ENCODE peak calls at places on chromosomes 5 and 9, in eight cellular contexts. Q is right lobe of liver; Z is sigmoid colon; R is right cardiac atrium; A is mammary epithelial cell; F is aorta; G is naive thymus-derived CD4-positive, alpha-beta T cell; S is CD4-positive, alpha-beta memory T cell. X is an unnamed sample.
A peak's percentile ranks its signal among the peaks of the same experiment; 100 is the strongest.

GRCh38 chr9:7320139-7320538 is 479.4 kb downstream of the DMAC1 start:
- DNase-seq in Q (no peak), Z (no peak), R (no peak), A (peak; percentile 91), F (no peak), G (no peak), S (no peak), X (no peak)

GRCh38 chr5:685262-686171 is 7.6 kb downstream of the TPPP start:
- DNase-seq in Q (no peak), Z (peak; percentile 55), R (peak; percentile 39), A (no peak), F (peak; percentile 62), G (no peak), S (peak; percentile 33), X (peak; percentile 61)

GRCh38 chr9:22120595-22120994 is 111.5 kb upstream of the CDKN2B start:
- DNase-seq in Q (no peak), Z (no peak), R (no peak), A (no peak), F (no peak), G (no peak), S (no peak), X (no peak)

GRCh38 chr5:142977363-142978051 is 207.3 kb downstream of the ARHGAP26 start:
- DNase-seq in Q (no peak), Z (no peak), R (peak; percentile 34), A (peak; percentile 91), F (no peak), G (no peak), S (peak; percentile 82), X (no peak)

GRCh38 chr5:171415115-171415730 is 4.2 kb upstream of the FGF18 start:
- DNase-seq in Q (no peak), Z (no peak), R (no peak), A (no peak), F (no peak), G (no peak), S (no peak), X (no peak)

GRCh38 chr9:89553451-89554020 is 51.3 kb upstream of the GADD45G start:
- DNase-seq in Q (peak; percentile 32), Z (no peak), R (no peak), A (no peak), F (no peak), G (no peak), S (no peak), X (no peak)

GRCh38 chr5:72355706-72356299 is 35.6 kb downstream of the PTCD2 start:
- DNase-seq in Q (no peak), Z (no peak), R (peak; percentile 67), A (peak; percentile 21), F (no peak), G (no peak), S (no peak), X (no peak)

GRCh38 chr5:138360941-138361452 is 8.5 kb downstream of the KDM3B start:
- DNase-seq in Q (no peak), Z (no peak), R (no peak), A (no peak), F (no peak), G (no peak), S (no peak), X (no peak)

GRCh38 chr5:16490911-16491310 is 25.3 kb upstream of the ZNF622 start:
- DNase-seq in Q (no peak), Z (no peak), R (no peak), A (no peak), F (no peak), G (no peak), S (no peak), X (no peak)

GRCh38 chr9:101469026-101469425 is 33.5 kb upstream of the ALDOB start:
- DNase-seq in Q (no peak), Z (no peak), R (no peak), A (no peak), F (no peak), G (no peak), S (no peak), X (no peak)

GRCh38 chr5:126972062-126972895 is 58.1 kb downstream of the MARCHF3 start:
- DNase-seq in Q (no peak), Z (no peak), R (no peak), A (peak; percentile 3), F (no peak), G (peak; percentile 32), S (peak; percentile 39), X (no peak)

GRCh38 chr9:107351382-107352045 is 68.4 kb downstream of the RAD23B start:
- DNase-seq in Q (no peak), Z (no peak), R (no peak), A (peak; percentile 77), F (no peak), G (no peak), S (no peak), X (no peak)

GRCh38 chr9:130993303-130994030 is 15.5 kb upstream of the LAMC3 start:
- DNase-seq in Q (no peak), Z (no peak), R (no peak), A (no peak), F (no peak), G (no peak), S (no peak), X (no peak)

GRCh38 chr5:155728146-155728856 is 598.7 kb upstream of the SGCD start:
- DNase-seq in Q (peak; percentile 73), Z (peak; percentile 70), R (peak; percentile 83), A (peak; percentile 34), F (peak; percentile 82), G (no peak), S (peak; percentile 33), X (peak; percentile 72)

GRCh38 chr5:6581559-6582426 is 51.1 kb downstream of the NSUN2 start:
- DNase-seq in Q (no peak), Z (no peak), R (peak; percentile 20), A (no peak), F (no peak), G (no peak), S (no peak), X (no peak)

GRCh38 chr9:132012704-132013345 is 66.8 kb downstream of the MED27 start:
- DNase-seq in Q (no peak), Z (no peak), R (no peak), A (no peak), F (no peak), G (no peak), S (no peak), X (no peak)
- H3K27ac ChIP-seq in Q (no peak overlapping the region), Z (no peak overlapping the region), R (no peak overlapping the region), A (no peak overlapping the region), F (no peak overlapping the region), G (no peak overlapping the region), S (no peak overlapping the region), X (no peak overlapping the region)

DNA sequence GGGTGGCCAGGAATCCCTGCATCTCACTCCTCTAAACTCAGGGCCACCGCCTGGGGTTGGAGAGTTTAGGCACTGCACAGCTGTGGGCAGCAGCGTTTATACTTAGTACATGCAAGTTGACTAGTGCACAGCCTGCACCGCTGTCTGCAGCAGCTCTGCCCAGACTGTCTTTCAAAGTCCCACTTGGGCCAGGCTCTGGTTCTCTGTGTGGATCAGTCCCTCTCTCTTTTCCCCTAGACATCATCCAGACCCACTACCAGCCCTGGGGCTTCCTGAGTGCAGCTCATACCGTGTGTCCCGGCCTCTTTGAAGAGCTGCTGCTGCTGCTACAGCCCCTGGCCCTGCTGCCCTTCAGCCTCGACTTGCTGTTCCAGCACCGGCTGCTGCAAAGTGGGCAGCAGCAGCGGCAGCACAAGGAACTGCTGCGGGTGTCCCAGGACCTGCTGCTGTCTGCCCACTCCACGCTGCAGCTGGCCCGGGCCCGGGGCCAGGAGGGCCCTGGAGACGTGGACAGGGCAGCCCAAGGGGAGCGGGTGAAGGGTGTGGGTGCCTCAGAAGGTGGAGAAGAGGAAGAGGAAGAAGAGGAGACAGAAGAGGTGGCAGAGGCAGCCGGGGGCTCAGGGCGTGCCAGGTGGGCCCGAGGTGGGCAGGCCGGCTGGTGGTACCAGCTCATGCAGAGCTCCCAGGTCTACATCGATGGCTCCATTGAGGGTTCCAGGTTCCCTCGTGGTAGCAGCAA is 45.1 kb upstream of the TESK1 start:
- DNase-seq in Q (no peak), Z (no peak), R (no peak), A (no peak), F (no peak), G (no peak), S (no peak), X (no peak)
- H3K4me1 ChIP-seq in Q (no peaks in the 10 kb centered on the region), Z (peaks cover 36% of the 10 kb centered on the region), R (peaks cover 12% of the 10 kb centered on the region), A (no peaks in the 10 kb centered on the region), F (peaks cover 2% of the 10 kb centered on the region), G (no peaks in the 10 kb centered on the region), S (no peaks in the 10 kb centered on the region), X (peaks cover 20% of the 10 kb centered on the region)

GRCh38 chr9:133122935-133123611 is 2.0 kb upstream of the RALGDS start:
- DNase-seq in Q (no peak), Z (peak; percentile 75), R (peak; percentile 85), A (no peak), F (no peak), G (no peak), S (no peak), X (no peak)

GRCh38 chr9:133120343-133121199 is 469 bp downstream of the RALGDS start:
- DNase-seq in Q (no peak), Z (peak; percentile 75), R (no peak), A (no peak), F (peak; percentile 83), G (no peak), S (peak; percentile 36), X (peak; percentile 93)

GRCh38 chr9:133122605-133122934 is 1.5 kb upstream of the RALGDS start:
- DNase-seq in Q (no peak), Z (no peak), R (no peak), A (no peak), F (no peak), G (no peak), S (no peak), X (no peak)

GRCh38 chr9:133122167-133122550 is 1.1 kb upstream of the RALGDS start:
- DNase-seq in Q (no peak), Z (no peak), R (no peak), A (no peak), F (no peak), G (no peak), S (no peak), X (no peak)

DNA sequence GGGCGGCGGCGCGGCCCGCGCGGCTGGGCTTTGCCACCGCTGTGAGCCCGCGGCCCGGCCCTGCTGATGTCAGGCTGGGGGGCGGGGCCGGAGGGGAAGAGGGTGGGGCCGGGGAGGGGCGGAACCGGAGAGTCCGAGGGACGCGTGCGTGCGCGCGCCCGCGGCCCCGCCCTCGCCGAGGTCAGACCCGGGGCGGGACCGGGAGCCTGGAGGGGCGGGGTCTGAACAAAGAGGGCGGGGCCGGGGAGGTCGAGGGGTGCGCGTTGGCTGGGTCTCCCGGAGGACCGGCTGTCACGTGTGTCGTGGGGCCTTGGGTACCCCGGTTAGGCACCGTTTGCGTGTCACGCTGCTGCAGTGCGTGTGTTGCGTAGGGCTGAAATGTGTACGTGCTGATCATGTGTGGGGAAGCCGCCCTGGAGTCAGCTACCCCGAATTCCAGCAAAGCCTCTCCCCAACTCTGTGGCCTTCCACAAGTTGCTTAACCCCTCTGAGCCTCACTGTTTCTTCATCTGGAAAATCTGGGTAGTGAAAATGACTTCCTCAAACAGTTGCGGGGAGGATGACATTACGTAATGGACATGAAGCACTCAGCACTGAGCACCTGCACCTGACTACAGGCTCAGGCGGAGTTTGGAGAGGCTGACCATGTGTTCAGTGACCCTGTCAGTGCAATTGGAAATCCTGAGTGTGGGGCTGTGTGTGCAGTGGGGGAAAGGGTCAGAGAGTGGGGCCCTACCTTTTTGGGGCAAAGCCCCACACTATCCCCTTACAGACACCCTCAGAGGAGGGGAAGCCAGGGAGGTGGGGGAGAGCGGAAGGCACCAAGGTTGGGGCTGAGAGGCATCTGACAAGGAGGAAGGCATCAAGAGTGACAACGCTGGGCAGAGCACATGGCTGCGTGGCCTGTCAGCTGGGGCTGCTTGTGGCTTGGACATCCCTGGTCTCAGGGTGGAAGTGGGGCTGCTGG is at the start of gene RALGDS:
- DNase-seq in Q (peak; percentile 94), Z (peak; percentile 95), R (peak; percentile 96), A (peak; percentile 82), F (peak; percentile 97), G (peak; percentile 85), S (peak; percentile 91), X (peak; percentile 97)
- H3K27ac ChIP-seq in Q (peak within 1 kb of the TSS; percentile 72), Z (peak within 1 kb of the TSS; percentile 93), R (peak within 1 kb of the TSS; percentile 94), A (peak within 1 kb of the TSS; percentile 37), F (no peak within 1 kb of the TSS), G (peak within 1 kb of the TSS; percentile 93), S (peak within 1 kb of the TSS; percentile 88), X (peak within 1 kb of the TSS; percentile 90)

GRCh38 chr9:29575219-29575618 is 2001.9 kb upstream of the C9orf72 start:
- DNase-seq in Q (no peak), Z (no peak), R (no peak), A (no peak), F (no peak), G (no peak), S (no peak), X (no peak)
- H3K4me1 ChIP-seq in Q (no peaks in the 10 kb centered on the region), Z (no peaks in the 10 kb centered on the region), R (no peaks in the 10 kb centered on the region), A (no peaks in the 10 kb centered on the region), F (no peaks in the 10 kb centered on the region), G (no peaks in the 10 kb centered on the region), S (no peaks in the 10 kb centered on the region), X (no peaks in the 10 kb centered on the region)